ENCODE peak calls at places on chromosomes 16 and 17, in four cellular contexts. V is uterus, J is retinal pigment epithelial cell, I is astrocyte. R is an unnamed sample.

GRCh38 chr17:3794890-3795757 is 5.9 kb downstream of the ITGAE start:
- DNase-seq in V (no peak), J (peak), I (peak), R (peak)

GRCh38 chr17:9057310-9057709 is 36.0 kb downstream of the NTN1 start:
- DNase-seq in V (no peak), J (no peak), I (no peak), R (no peak)

GRCh38 chr17:54945246-54945645 is 23.2 kb downstream of the COX11 start:
- DNase-seq in V (no peak), J (no peak), I (no peak), R (no peak)

GRCh38 chr17:39928868-39929651 is 1.5 kb downstream of the LRRC3C start:
- DNase-seq in V (no peak), J (peak), I (peak), R (no peak)

GRCh38 chr16:9077001-9077809 is 14.2 kb upstream of the HAPSTR1 start:
- DNase-seq in V (no peak), J (no peak), I (peak), R (no peak)

GRCh38 chr16:81469710-81470481 is 25.3 kb downstream of the CMIP start:
- DNase-seq in V (no peak), J (no peak), I (no peak), R (no peak)

GRCh38 chr16:29974291-29975133 is 844 bp downstream of the TAOK2 start:
- DNase-seq in V (peak), J (no peak), I (peak), R (peak)

GRCh38 chr16:11253009-11253994 is 2.7 kb downstream of the SOCS1 start:
- DNase-seq in V (no peak), J (no peak), I (peak), R (no peak)

GRCh38 chr17:3799181-3799627 is 1.8 kb downstream of the ITGAE start:
- DNase-seq in V (no peak), J (no peak), I (no peak), R (no peak)

GRCh38 chr17:16583781-16584180 is 14.8 kb upstream of the ZNF287 start:
- DNase-seq in V (no peak), J (no peak), I (no peak), R (no peak)

GRCh38 chr17:48486557-48486956 is 44.3 kb downstream of the HOXB1 start:
- DNase-seq in V (no peak), J (peak), I (peak), R (peak)

GRCh38 chr16:78028018-78028417 is 5.7 kb downstream of the CLEC3A start:
- DNase-seq in V (no peak), J (no peak), I (no peak), R (no peak)

GRCh38 chr17:33871720-33872535 is 383.2 kb upstream of the CCL2 start:
- DNase-seq in V (no peak), J (peak), I (peak), R (peak)

GRCh38 chr17:79609175-79609589 is 1.7 kb downstream of the RBFOX3 start:
- DNase-seq in V (no peak), J (no peak), I (no peak), R (no peak)

GRCh38 chr16:71780521-71781089 is 28.0 kb downstream of the AP1G1 start:
- DNase-seq in V (no peak), J (no peak), I (no peak), R (no peak)

GRCh38 chr16:85330694-85331188 is 218.5 kb upstream of the CIBAR2 start:
- DNase-seq in V (no peak), J (no peak), I (peak), R (peak)

GRCh38 chr17:76716146-76716833 is 5.5 kb upstream of the MXRA7 start:
- DNase-seq in V (peak), J (no peak), I (peak), R (peak)

GRCh38 chr17:82160081-82160480 is 52.6 kb downstream of the CCDC57 start:
- DNase-seq in V (no peak), J (no peak), I (no peak), R (no peak)

GRCh38 chr16:72788269-72788809 is 259.6 kb downstream of the ZFHX3 start:
- DNase-seq in V (no peak), J (no peak), I (no peak), R (no peak)

GRCh38 chr17:76395980-76396379 is 11.6 kb downstream of the SPHK1 start:
- DNase-seq in V (no peak), J (no peak), I (no peak), R (no peak)

GRCh38 chr16:88427376-88427775 is 25.7 kb upstream of the ZFPM1 start:
- DNase-seq in V (no peak), J (no peak), I (no peak), R (no peak)
- TF ChIP-seq CTCF in V (no peak), J (no peak), I (no peak), R (no peak)

GRCh38 chr16:82603784-82604411 is 22.9 kb upstream of the CDH13 start:
- DNase-seq in V (peak), J (peak), I (peak), R (peak)
- TF ChIP-seq CTCF in V (peak), J (peak), I (peak), R (peak)

GRCh38 chr16:31407406-31407805 is 14.3 kb downstream of the ITGAD start:
- DNase-seq in V (no peak), J (no peak), I (no peak), R (no peak)

GRCh38 chr16:31411024-31411845 is 16.9 kb downstream of the COX6A2 start:
- DNase-seq in V (no peak), J (no peak), I (no peak), R (no peak)

GRCh38 chr16:31410082-31410481 is 16.9 kb downstream of the ITGAD start:
- DNase-seq in V (no peak), J (no peak), I (no peak), R (no peak)

GRCh38 chr16:31412750-31413149 is 15.4 kb downstream of the COX6A2 start:
- DNase-seq in V (no peak), J (no peak), I (no peak), R (no peak)

GRCh38 chr16:31409433-31409832 is 16.3 kb downstream of the ITGAD start:
- DNase-seq in V (no peak), J (no peak), I (peak), R (no peak)
- TF ChIP-seq CTCF in V (no peak), J (no peak), I (no peak), R (no peak)

DNA sequence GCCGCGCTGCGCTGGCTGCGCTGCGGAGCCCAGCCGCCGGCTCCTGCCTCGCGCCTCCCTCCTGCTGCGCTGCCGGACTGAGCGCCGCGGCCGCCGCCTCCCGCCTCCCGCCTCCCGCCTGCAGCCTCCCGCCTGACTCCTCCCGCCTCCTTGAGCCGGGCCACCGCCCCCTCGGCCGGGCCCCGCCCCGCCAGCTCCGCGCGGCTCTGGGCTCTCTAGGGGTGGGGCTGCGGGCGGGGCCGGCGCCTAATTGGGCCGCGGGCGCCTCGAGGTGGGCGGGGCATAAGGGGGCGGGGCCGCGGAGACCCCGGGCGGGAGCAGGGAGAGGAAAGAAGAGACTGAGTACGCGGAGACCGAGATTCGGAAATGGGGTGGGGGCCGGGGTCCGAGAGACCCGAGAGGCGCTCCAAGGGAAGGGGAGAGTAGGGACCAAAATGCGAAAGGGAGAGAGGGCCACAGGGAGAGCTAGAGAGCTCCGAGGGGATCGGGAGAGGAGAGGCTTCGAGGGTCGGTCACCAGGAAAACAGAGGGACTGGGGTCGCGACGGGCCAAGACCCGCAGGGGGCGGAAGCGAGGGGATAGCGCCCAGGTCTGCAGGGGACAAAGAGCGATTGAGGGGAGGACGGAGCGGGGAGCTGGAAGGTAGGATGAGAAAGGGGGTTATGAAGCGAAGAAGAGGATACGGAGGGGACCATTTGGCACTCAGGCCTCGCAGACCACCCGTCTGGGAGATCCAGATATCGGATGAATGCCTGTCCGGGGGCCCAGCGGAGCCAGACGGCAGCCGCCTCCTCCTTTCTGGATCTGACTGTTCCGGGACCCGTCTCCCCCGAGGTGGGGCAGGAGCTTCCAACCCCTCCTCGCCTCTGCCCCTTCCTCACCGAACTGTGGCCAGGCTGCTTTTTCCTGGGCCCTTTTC is at the start of gene C1QL1:
- DNase-seq in V (peak), J (peak), I (peak), R (peak)
- TF ChIP-seq CTCF in V (no peak), J (peak), I (no peak), R (peak)

GRCh38 chr16:35565626-35566025 is 2106.2 kb downstream of the TP53TG3F start:
- DNase-seq in V (no peak), J (no peak), I (no peak), R (no peak)

GRCh38 chr16:35562471-35562870 is 2103.1 kb downstream of the TP53TG3F start:
- DNase-seq in V (no peak), J (no peak), I (no peak), R (no peak)

GRCh38 chr16:35562919-35563318 is 2103.5 kb downstream of the TP53TG3F start:
- DNase-seq in V (no peak), J (no peak), I (no peak), R (no peak)

GRCh38 chr16:35564148-35564547 is 2104.7 kb downstream of the TP53TG3F start:
- DNase-seq in V (no peak), J (no peak), I (no peak), R (no peak)

GRCh38 chr16:35564889-35565288 is 2105.5 kb downstream of the TP53TG3F start:
- DNase-seq in V (no peak), J (no peak), I (no peak), R (no peak)
- TF ChIP-seq CTCF in V (no peak), J (no peak), I (no peak), R (no peak)

GRCh38 chr17:50618941-50619340 is 15.7 kb upstream of the ABCC3 start:
- DNase-seq in V (no peak), J (no peak), I (no peak), R (no peak)

GRCh38 chr17:50619489-50619888 is 15.2 kb upstream of the ABCC3 start:
- DNase-seq in V (no peak), J (no peak), I (no peak), R (no peak)

GRCh38 chr17:50621562-50621961 is 13.1 kb upstream of the ABCC3 start:
- DNase-seq in V (no peak), J (no peak), I (peak), R (no peak)

GRCh38 chr17:50620237-50620636 is 14.4 kb upstream of the ABCC3 start:
- DNase-seq in V (no peak), J (no peak), I (no peak), R (no peak)

GRCh38 chr17:50620848-50621247 is 13.8 kb upstream of the ABCC3 start:
- DNase-seq in V (no peak), J (no peak), I (no peak), R (no peak)
- TF ChIP-seq CTCF in V (no peak), J (peak), I (no peak), R (peak)

DNA sequence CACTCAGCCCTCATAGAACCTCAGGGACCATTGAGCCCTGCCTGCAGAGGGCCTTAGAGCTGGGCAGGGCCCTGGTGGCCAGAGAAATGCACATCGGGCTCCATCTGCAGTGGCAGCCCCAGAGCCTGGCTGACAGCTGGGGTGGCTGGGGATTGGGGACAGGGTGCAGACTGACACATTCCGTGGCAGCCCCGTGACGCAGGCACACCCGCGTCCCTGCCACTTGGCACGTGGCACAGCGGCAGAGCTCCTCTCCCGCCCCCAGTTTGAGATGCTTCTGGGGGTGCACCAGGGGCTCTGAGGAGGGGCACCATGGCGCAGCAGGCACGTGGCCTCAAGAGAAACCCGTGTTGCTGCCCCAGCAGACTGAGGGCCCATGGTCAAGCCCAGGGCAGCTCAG is 2.2 kb downstream of the FBXL16 start:
- DNase-seq in V (no peak), J (no peak), I (no peak), R (no peak)
- TF ChIP-seq CTCF in V (no peak), J (no peak), I (no peak), R (no peak)

DNA sequence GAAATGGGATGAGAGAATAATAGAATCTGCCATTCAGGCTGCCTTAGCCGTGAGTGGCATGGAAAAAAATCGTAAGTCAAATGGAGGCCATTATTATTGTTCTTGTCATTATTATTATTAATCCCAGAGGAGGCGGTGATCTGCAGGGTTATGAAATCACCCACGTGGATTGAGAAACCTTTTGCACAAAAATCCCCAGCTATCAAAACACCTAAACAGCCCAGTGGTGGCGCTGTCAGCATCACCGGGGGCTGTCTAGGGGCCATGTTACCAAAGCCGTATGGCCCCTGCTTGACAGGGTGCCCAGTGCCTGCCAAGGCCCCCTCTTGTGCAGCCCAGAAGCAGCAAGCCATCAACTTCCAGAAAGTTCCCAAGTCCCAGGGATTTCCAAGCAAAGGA is 25.2 kb downstream of the CNGB1 start:
- DNase-seq in V (no peak), J (no peak), I (no peak), R (no peak)
- TF ChIP-seq CTCF in V (no peak), J (peak), I (no peak), R (no peak)

R was measured in hepatocyte.